ENCODE peak calls at places on chromosomes 3 and 15, in seven cellular contexts. E is stomach, K is A549, I is heart left ventricle, X is hepatocyte, J is mammary epithelial cell, B is breast epithelium. U is an unnamed sample.

GRCh38 chr3:56691165-56692000 is 8.3 kb upstream of the TASOR start:
- DNase-seq in E (no peak), K (peak), I (no peak), X (no peak), J (peak), B (no peak), U (no peak)

GRCh38 chr3:129611812-129612349 is 5.4 kb upstream of the PLXND1 start:
- DNase-seq in E (no peak), K (peak), I (peak), X (no peak), J (no peak), B (no peak), U (peak)

GRCh38 chr15:76335851-76336253 is 721 bp upstream of the ISL2 start:
- DNase-seq in E (no peak), K (no peak), I (no peak), X (no peak), J (no peak), B (no peak), U (no peak)

GRCh38 chr15:59294961-59295741 is 77.5 kb downstream of the MYO1E start:
- DNase-seq in E (no peak), K (peak), I (no peak), X (no peak), J (peak), B (no peak), U (no peak)

GRCh38 chr3:100896994-100897393 is 96.2 kb downstream of the ABI3BP start:
- DNase-seq in E (no peak), K (no peak), I (no peak), X (no peak), J (no peak), B (no peak), U (no peak)

GRCh38 chr3:156727519-156728205 is 53.3 kb downstream of the TIPARP start:
- DNase-seq in E (no peak), K (no peak), I (no peak), X (no peak), J (no peak), B (no peak), U (no peak)

GRCh38 chr15:38758001-38758400 is 193.4 kb upstream of the RASGRP1 start:
- DNase-seq in E (no peak), K (peak), I (no peak), X (no peak), J (no peak), B (no peak), U (no peak)

GRCh38 chr3:144162042-144162441 is 190.4 kb downstream of the DIPK2A start:
- DNase-seq in E (no peak), K (peak), I (no peak), X (peak), J (peak), B (no peak), U (no peak)

GRCh38 chr15:89021224-89021623 is 67.0 kb upstream of the ABHD2 start:
- DNase-seq in E (no peak), K (no peak), I (no peak), X (no peak), J (no peak), B (no peak), U (no peak)

GRCh38 chr3:170476291-170476690 is 57.6 kb downstream of the CLDN11 start:
- DNase-seq in E (no peak), K (no peak), I (no peak), X (no peak), J (peak), B (no peak), U (no peak)

GRCh38 chr15:34993413-34993812 is 5.3 kb upstream of the ZNF770 start:
- DNase-seq in E (no peak), K (no peak), I (no peak), X (no peak), J (no peak), B (no peak), U (no peak)

GRCh38 chr15:50192926-50193595 is 11.1 kb downstream of the SLC27A2 start:
- DNase-seq in E (no peak), K (no peak), I (no peak), X (no peak), J (peak), B (no peak), U (no peak)

GRCh38 chr3:28022916-28023315 is 218.5 kb upstream of the CMC1 start:
- DNase-seq in E (no peak), K (peak), I (no peak), X (no peak), J (no peak), B (no peak), U (no peak)

GRCh38 chr3:178895178-178895789 is 176.3 kb downstream of the ZMAT3 start:
- DNase-seq in E (no peak), K (no peak), I (no peak), X (no peak), J (no peak), B (no peak), U (no peak)

GRCh38 chr3:47577583-47578118 is 1.0 kb downstream of the CSPG5 start:
- DNase-seq in E (no peak), K (peak), I (no peak), X (peak), J (no peak), B (no peak), U (peak)

GRCh38 chr15:88909956-88910831 is 3.0 kb downstream of the MFGE8 start:
- DNase-seq in E (no peak), K (no peak), I (no peak), X (no peak), J (no peak), B (no peak), U (no peak)

GRCh38 chr3:186425788-186426730 is 64.0 kb upstream of the DGKG start:
- DNase-seq in E (no peak), K (peak), I (no peak), X (peak), J (peak), B (no peak), U (no peak)

GRCh38 chr3:134083626-134084229 is 54.0 kb upstream of the SLCO2A1 start:
- DNase-seq in E (no peak), K (no peak), I (no peak), X (no peak), J (no peak), B (no peak), U (no peak)

GRCh38 chr15:66893294-66893693 is 172.1 kb upstream of the SMAD3 start:
- DNase-seq in E (no peak), K (no peak), I (no peak), X (no peak), J (no peak), B (no peak), U (no peak)

GRCh38 chr3:8529197-8529637 is 27.6 kb downstream of the LMCD1 start:
- DNase-seq in E (no peak), K (peak), I (no peak), X (peak), J (no peak), B (no peak), U (no peak)

GRCh38 chr3:60448668-60449067 is 802.6 kb downstream of the FHIT start:
- DNase-seq in E (no peak), K (no peak), I (no peak), X (peak), J (no peak), B (no peak), U (no peak)

GRCh38 chr3:63159764-63160163 is 118.3 kb upstream of the SYNPR start:
- DNase-seq in E (no peak), K (no peak), I (no peak), X (no peak), J (no peak), B (no peak), U (no peak)

GRCh38 chr15:99508807-99509311 is 56.9 kb upstream of the MEF2A start:
- DNase-seq in E (no peak), K (no peak), I (no peak), X (no peak), J (no peak), B (no peak), U (no peak)

GRCh38 chr3:45507820-45508317 is 86.7 kb upstream of the LIMD1 start:
- DNase-seq in E (no peak), K (peak), I (no peak), X (peak), J (no peak), B (no peak), U (no peak)

GRCh38 chr3:41131224-41131623 is 68.1 kb upstream of the CTNNB1 start:
- DNase-seq in E (no peak), K (no peak), I (no peak), X (no peak), J (peak), B (no peak), U (no peak)

GRCh38 chr3:143329567-143330164 is 210.1 kb downstream of the CHST2 start:
- DNase-seq in E (no peak), K (no peak), I (peak), X (peak), J (no peak), B (no peak), U (no peak)

GRCh38 chr3:47617061-47618010 is 38.7 kb upstream of the CSPG5 start:
- DNase-seq in E (no peak), K (no peak), I (no peak), X (no peak), J (peak), B (no peak), U (no peak)

GRCh38 chr15:87207945-87208580 is 1048.5 kb downstream of the NTRK3 start:
- DNase-seq in E (no peak), K (no peak), I (no peak), X (no peak), J (peak), B (no peak), U (no peak)

GRCh38 chr3:158808697-158809096 is 6.8 kb downstream of the MFSD1 start:
- DNase-seq in E (no peak), K (no peak), I (no peak), X (no peak), J (peak), B (no peak), U (no peak)

GRCh38 chr15:100298257-100298656 is 43.5 kb downstream of the ADAMTS17 start:
- DNase-seq in E (no peak), K (no peak), I (no peak), X (no peak), J (no peak), B (no peak), U (no peak)

GRCh38 chr15:76321602-76322001 is 10.3 kb upstream of the ETFA start:
- DNase-seq in E (no peak), K (no peak), I (no peak), X (no peak), J (no peak), B (no peak), U (no peak)

GRCh38 chr15:80090879-80091503 is 31.5 kb downstream of the ZFAND6 start:
- DNase-seq in E (no peak), K (peak), I (no peak), X (no peak), J (no peak), B (no peak), U (no peak)

GRCh38 chr3:190443257-190443656 is 6.4 kb downstream of the TMEM207 start:
- DNase-seq in E (no peak), K (peak), I (no peak), X (no peak), J (no peak), B (no peak), U (no peak)

GRCh38 chr3:141129049-141130038 is 78.2 kb downstream of the SPSB4 start:
- DNase-seq in E (no peak), K (no peak), I (no peak), X (no peak), J (no peak), B (no peak), U (no peak)

GRCh38 chr15:80452166-80452565 is 48.0 kb downstream of the ARNT2 start:
- DNase-seq in E (no peak), K (no peak), I (no peak), X (no peak), J (no peak), B (no peak), U (no peak)

GRCh38 chr3:66904336-66904735 is 93.8 kb upstream of the KBTBD8 start:
- DNase-seq in E (no peak), K (no peak), I (no peak), X (no peak), J (no peak), B (no peak), U (no peak)

GRCh38 chr3:23835807-23836206 is 30.1 kb downstream of the UBE2E1 start:
- DNase-seq in E (no peak), K (no peak), I (no peak), X (no peak), J (no peak), B (no peak), U (no peak)

GRCh38 chr3:140186421-140186920 is 251.5 kb downstream of the CLSTN2 start:
- DNase-seq in E (no peak), K (no peak), I (no peak), X (peak), J (peak), B (no peak), U (peak)

GRCh38 chr3:145649368-145649887 is 511.6 kb downstream of the PLOD2 start:
- DNase-seq in E (no peak), K (no peak), I (no peak), X (peak), J (no peak), B (no peak), U (no peak)

GRCh38 chr3:145650170-145650569 is 510.8 kb downstream of the PLOD2 start:
- DNase-seq in E (no peak), K (no peak), I (no peak), X (no peak), J (no peak), B (no peak), U (no peak)

GRCh38 chr3:145648396-145648795 is 512.6 kb downstream of the PLOD2 start:
- DNase-seq in E (no peak), K (no peak), I (no peak), X (no peak), J (no peak), B (no peak), U (no peak)
- TF ChIP-seq CTCF in E (no peak), K (no peak), I (no peak), X (no peak), J (no peak), B (no peak), U (no peak)

DNA sequence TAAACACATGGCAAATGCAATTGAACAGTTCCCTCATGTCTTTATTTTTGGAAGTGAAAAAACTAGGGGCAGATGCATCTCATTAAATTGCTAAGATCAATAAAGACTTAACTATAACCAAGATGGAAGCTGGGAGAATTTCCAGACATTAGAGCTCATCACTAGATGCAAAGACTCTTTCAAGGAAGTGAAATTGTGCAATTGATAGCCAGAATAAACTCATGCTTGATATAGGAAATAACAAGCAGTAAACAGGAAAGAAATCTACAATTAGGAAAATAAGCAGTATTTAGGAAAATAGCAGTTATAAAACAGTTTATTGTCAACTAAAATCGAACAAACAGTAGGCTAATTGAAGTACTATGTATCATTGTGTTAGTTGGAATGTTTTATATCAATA is 8.8 kb upstream of the ANKUB1 start:
- DNase-seq in E (no peak), K (no peak), I (no peak), X (no peak), J (no peak), B (no peak), U (no peak)
- H3K27ac ChIP-seq in E (no peak), K (peak), I (no peak), X (no peak), J (no peak), B (no peak), U (no peak)

GRCh38 chr3:192186508-192186907 is 540.8 kb downstream of the FGF12 start:
- DNase-seq in E (no peak), K (no peak), I (no peak), X (no peak), J (no peak), B (no peak), U (no peak)
- H3K4me3 ChIP-seq in E (no peak), K (no peak), I (no peak), X (no peak), J (no peak), B (no peak), U (no peak)

GRCh38 chr3:119884161-119884557 is 102.3 kb downstream of the NR1I2 start:
- DNase-seq in E (no peak), K (no peak), I (no peak), X (no peak), J (no peak), B (no peak), U (no peak)
- TF ChIP-seq CTCF in E (no peak), K (no peak), I (no peak), X (no peak), J (no peak), B (no peak), U (no peak)

GRCh38 chr3:185084402-185084801 is 68.5 kb downstream of the C3orf70 start:
- DNase-seq in E (no peak), K (no peak), I (no peak), X (no peak), J (no peak), B (no peak), U (no peak)

GRCh38 chr3:185084883-185085282 is 68.0 kb downstream of the C3orf70 start:
- DNase-seq in E (no peak), K (no peak), I (no peak), X (no peak), J (peak), B (no peak), U (no peak)

GRCh38 chr3:185082149-185082548 is 70.7 kb downstream of the C3orf70 start:
- DNase-seq in E (no peak), K (no peak), I (no peak), X (no peak), J (no peak), B (no peak), U (no peak)

GRCh38 chr3:185081516-185081915 is 71.3 kb downstream of the C3orf70 start:
- DNase-seq in E (no peak), K (no peak), I (no peak), X (no peak), J (no peak), B (no peak), U (no peak)

GRCh38 chr3:185082829-185083228 is 70.0 kb downstream of the C3orf70 start:
- DNase-seq in E (no peak), K (no peak), I (no peak), X (no peak), J (no peak), B (no peak), U (no peak)
- H3K27ac ChIP-seq in E (no peak), K (no peak), I (no peak), X (no peak), J (no peak), B (no peak), U (no peak)

GRCh38 chr15:61861962-61862361 is 198.3 kb downstream of the VPS13C start:
- DNase-seq in E (no peak), K (no peak), I (no peak), X (no peak), J (no peak), B (no peak), U (no peak)

GRCh38 chr15:61853195-61853594 is 207.1 kb downstream of the VPS13C start:
- DNase-seq in E (no peak), K (no peak), I (no peak), X (no peak), J (no peak), B (no peak), U (no peak)

GRCh38 chr15:61856295-61856694 is 204.0 kb downstream of the VPS13C start:
- DNase-seq in E (no peak), K (no peak), I (no peak), X (no peak), J (no peak), B (no peak), U (no peak)

DNA sequence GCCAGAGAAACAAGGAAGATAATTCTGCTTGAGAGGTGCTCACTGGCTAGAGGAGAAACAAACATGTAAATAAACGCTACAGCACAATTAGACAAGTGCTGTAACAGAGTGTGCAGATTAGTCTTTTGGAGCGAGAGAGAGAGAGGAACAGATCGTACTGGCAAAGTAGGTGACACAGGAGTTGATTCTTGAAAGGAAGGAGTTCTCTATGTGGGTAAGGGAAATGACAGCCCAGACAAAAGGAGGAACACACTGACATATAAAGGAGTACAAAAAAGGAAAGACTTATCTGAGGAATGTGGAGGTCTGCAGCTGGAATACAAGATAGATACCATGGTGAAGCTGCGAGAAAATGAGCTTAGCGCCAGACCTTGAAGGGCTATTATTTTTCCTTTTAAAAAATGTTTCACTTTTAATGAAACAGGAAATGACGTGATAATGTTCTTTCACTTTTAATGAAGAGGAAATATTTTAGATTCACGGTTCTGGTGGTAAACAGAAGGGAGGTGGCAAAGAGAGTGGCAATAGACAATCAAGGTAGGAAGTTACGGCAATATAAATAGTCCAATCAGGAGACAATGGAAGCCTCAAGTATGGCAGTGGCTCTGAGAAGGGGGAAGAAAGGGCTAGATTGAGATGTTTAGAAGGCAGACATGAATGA is 202.9 kb downstream of the VPS13C start:
- DNase-seq in E (no peak), K (no peak), I (no peak), X (no peak), J (no peak), B (no peak), U (no peak)
- H3K4me3 ChIP-seq in E (no peak), K (no peak), I (no peak), X (no peak), J (no peak), B (no peak), U (no peak)

GRCh38 chr3:61966200-61966599 is 404.8 kb downstream of the PTPRG start:
- DNase-seq in E (no peak), K (no peak), I (no peak), X (no peak), J (peak), B (no peak), U (no peak)
- TF ChIP-seq CTCF in E (no peak), K (no peak), I (no peak), X (no peak), J (no peak), B (no peak), U (no peak)

GRCh38 chr3:31466866-31467265 is 65.9 kb upstream of the STT3B start:
- DNase-seq in E (no peak), K (no peak), I (no peak), X (no peak), J (no peak), B (no peak), U (no peak)

GRCh38 chr3:31456373-31456772 is 76.4 kb upstream of the STT3B start:
- DNase-seq in E (no peak), K (no peak), I (no peak), X (no peak), J (no peak), B (no peak), U (no peak)

GRCh38 chr3:31466016-31466415 is 66.7 kb upstream of the STT3B start:
- DNase-seq in E (no peak), K (no peak), I (no peak), X (no peak), J (no peak), B (no peak), U (no peak)

GRCh38 chr3:31461441-31461840 is 71.3 kb upstream of the STT3B start:
- DNase-seq in E (no peak), K (no peak), I (no peak), X (no peak), J (no peak), B (no peak), U (no peak)

GRCh38 chr3:31462050-31462569 is 70.6 kb upstream of the STT3B start:
- DNase-seq in E (no peak), K (no peak), I (no peak), X (peak), J (peak), B (no peak), U (no peak)
- H3K27ac ChIP-seq in E (no peak), K (no peak), I (no peak), X (no peak), J (no peak), B (no peak), U (no peak)

GRCh38 chr15:60392986-60393811 is 4.6 kb downstream of the ANXA2 start:
- DNase-seq in E (peak), K (peak), I (no peak), X (peak), J (peak), B (peak), U (no peak)
- H3K4me3 ChIP-seq in E (peak), K (peak), I (no peak), X (no peak), J (peak), B (peak), U (no peak)

GRCh38 chr15:31342781-31343626 is 16.4 kb downstream of the KLF13 start:
- DNase-seq in E (no peak), K (no peak), I (no peak), X (no peak), J (no peak), B (no peak), U (peak)
- TF ChIP-seq CTCF in E (no peak), K (no peak), I (no peak), X (no peak), J (no peak), B (no peak), U (no peak)